ENCODE peak calls at places on chromosomes 3 and 15, in four cellular contexts. S is K562, P is HepG2, T is GM12878. L is an unnamed sample.

GRCh38 chr15:101108791-101109190 is 143.1 kb downstream of the CHSY1 start:
- DNase-seq in S (no peak), P (no peak), T (no peak), L (no peak)

GRCh38 chr15:71152542-71152941 is 37.3 kb downstream of the THSD4 start:
- DNase-seq in T (no peak), P (no peak), S (no peak), L (no peak)

GRCh38 chr3:150179330-150179729 is 208.6 kb upstream of the PFN2 start:
- DNase-seq in T (no peak), S (no peak), P (no peak), L (no peak)

GRCh38 chr15:35852818-35853624 is 307.1 kb upstream of the DPH6 start:
- DNase-seq in P (no peak), T (no peak), S (no peak), L (no peak)

GRCh38 chr15:71008250-71008870 is 106.9 kb upstream of the THSD4 start:
- DNase-seq in T (no peak), P (no peak), S (no peak), L (no peak)

GRCh38 chr15:40238481-40238926 is 359 bp upstream of the PAK6 start:
- DNase-seq in T (no peak), P (no peak), S (no peak), L (no peak)

GRCh38 chr3:46468758-46469600 is 4.3 kb upstream of the LTF start:
- DNase-seq in P (no peak), T (no peak), S (no peak), L (no peak)

GRCh38 chr15:88878720-88879184 is 16.6 kb downstream of the HAPLN3 start:
- DNase-seq in T (no peak), S (peak), P (peak), L (peak)

GRCh38 chr3:14598143-14598569 is 53.4 kb upstream of the CCDC174 start:
- DNase-seq in P (no peak), T (no peak), S (peak), L (peak)

GRCh38 chr15:75508741-75509532 is 57.4 kb upstream of the SIN3A start:
- DNase-seq in S (peak), P (peak), T (no peak), L (peak)

GRCh38 chr15:88802991-88803240 is 320 bp upstream of the ACAN start:
- DNase-seq in S (no peak), T (no peak), P (no peak), L (no peak)

GRCh38 chr3:182308328-182308727 is 485.0 kb upstream of the ATP11B start:
- DNase-seq in T (no peak), P (no peak), S (no peak), L (no peak)

GRCh38 chr3:160001154-160001760 is 12.6 kb downstream of the IL12A start:
- DNase-seq in T (no peak), P (no peak), S (no peak), L (no peak)

GRCh38 chr3:57787867-57788623 is 31.9 kb downstream of the SLMAP start:
- DNase-seq in P (no peak), T (peak), S (peak), L (no peak)

GRCh38 chr15:64089553-64090280 is 3.9 kb downstream of the CIAO2A start:
- DNase-seq in T (peak), P (no peak), S (no peak), L (no peak)

GRCh38 chr3:10404377-10404776 is 83.5 kb upstream of the SEC13 start:
- DNase-seq in S (no peak), T (no peak), P (no peak), L (no peak)

GRCh38 chr15:25810631-25811077 is 52.5 kb downstream of the ATP10A start:
- DNase-seq in S (no peak), P (no peak), T (no peak), L (no peak)

GRCh38 chr3:74613566-74613965 is 893 bp downstream of the CNTN3 start:
- DNase-seq in P (no peak), T (no peak), S (no peak), L (no peak)

GRCh38 chr15:71447328-71448250 is 332.3 kb downstream of the THSD4 start:
- DNase-seq in S (no peak), P (no peak), T (no peak), L (no peak)

GRCh38 chr15:99076555-99077308 is 28.1 kb upstream of the SYNM start:
- DNase-seq in P (peak), T (peak), S (peak), L (peak)

GRCh38 chr15:91407237-91407889 is 307.3 kb downstream of the SV2B start:
- DNase-seq in S (no peak), T (no peak), P (no peak), L (no peak)

DNA sequence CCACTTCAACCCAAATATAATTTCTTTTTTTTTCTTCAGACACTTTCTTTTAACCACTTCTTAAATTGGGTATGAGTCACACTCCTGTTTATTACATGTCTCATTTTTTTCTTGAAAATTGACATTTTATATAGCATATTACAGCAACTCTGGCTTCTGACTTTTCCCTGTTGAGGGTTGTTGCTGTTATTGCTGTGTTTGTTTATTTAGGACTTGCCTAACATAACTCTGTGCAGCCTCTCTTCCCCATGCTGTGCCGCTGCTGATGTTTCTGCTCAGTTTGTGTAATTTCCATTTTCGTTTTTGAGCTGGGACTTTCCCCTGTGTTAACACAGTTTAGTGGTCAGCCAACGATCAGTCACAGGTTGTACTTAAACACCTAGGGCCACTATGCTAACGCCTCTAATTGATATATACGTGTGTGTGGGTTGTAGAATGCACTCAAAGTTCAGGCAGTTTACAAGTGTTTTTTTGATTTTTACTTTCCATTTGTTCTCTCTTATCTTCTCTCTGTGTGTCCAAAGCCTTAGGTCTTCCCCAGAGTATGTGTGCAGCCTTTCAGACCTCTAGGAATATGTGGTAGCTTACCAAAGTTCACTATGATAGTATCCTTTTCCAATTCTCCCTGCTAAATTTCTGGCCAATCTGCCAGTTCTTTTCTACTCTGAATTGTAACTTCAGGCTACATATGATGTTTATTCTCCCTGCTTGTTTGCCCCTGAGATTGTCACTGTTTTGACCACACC is 337.2 kb downstream of the ZBTB20 start:
- DNase-seq in S (no peak), T (peak), P (peak), L (peak)
- TF ChIP-seq BHLHE40 in S (no peak), T (no peak), P (no peak), L (no peak)

DNA sequence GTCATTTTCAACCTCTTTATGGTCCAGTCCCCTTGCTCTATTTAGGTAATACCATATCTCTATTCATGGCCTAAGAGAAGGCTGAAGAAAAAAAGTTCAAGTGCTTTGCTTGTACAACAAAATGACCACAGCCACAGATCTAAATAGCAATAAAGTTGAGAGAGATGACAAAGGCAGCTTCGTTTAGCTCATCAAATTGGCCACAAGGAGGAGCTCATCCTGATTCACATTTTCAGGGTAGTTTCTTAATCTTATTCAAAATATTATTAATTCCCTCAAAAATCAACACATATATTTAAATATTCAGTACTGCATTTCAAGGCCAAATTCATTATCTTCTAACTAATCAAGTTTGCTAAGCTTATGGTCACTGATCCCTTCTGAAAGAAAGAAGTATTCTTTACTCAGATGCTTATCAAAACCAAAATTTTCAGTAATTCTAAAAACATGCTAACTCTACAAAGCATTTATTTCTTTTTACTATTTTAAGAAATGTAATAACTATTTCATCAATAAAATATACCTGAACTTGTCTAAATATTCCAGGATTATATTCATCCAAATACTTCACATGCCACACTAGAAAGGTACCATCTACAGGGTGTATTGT is 85.5 kb downstream of the DMXL2 start:
- DNase-seq in P (peak), T (no peak), S (peak), L (peak)
- TF ChIP-seq FOXK2 in P (no peak), T (no peak), S (no peak), L (no peak)

DNA sequence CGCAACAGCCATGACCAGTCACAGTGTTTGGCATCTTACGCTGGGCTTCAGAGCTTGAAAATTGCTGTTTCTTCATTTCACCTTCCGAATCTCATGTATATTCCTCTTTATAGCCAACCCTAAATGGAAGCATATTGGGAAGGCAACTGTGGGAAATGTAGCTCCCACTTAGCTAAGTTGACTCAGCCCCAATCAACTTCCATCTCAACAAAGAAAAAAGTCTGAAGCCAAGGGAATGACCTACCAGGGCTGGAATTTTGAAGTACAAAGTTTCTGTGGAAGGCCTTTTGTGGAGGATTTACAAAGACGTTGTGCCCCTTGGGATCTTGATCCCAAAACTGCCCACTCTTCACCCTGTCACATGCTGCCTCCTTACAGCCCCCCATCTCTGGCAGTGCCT is 85.2 kb upstream of the OXTR start:
- DNase-seq in T (no peak), S (no peak), P (no peak), L (no peak)
- TF ChIP-seq BHLHE40 in T (no peak), S (no peak), P (no peak), L (no peak)

GRCh38 chr3:66484106-66484857 is 16.5 kb downstream of the LRIG1 start:
- DNase-seq in S (no peak), P (no peak), T (no peak), L (no peak)
- TF ChIP-seq FOXK2 in S (no peak), P (no peak), T (no peak), L (no peak)

DNA sequence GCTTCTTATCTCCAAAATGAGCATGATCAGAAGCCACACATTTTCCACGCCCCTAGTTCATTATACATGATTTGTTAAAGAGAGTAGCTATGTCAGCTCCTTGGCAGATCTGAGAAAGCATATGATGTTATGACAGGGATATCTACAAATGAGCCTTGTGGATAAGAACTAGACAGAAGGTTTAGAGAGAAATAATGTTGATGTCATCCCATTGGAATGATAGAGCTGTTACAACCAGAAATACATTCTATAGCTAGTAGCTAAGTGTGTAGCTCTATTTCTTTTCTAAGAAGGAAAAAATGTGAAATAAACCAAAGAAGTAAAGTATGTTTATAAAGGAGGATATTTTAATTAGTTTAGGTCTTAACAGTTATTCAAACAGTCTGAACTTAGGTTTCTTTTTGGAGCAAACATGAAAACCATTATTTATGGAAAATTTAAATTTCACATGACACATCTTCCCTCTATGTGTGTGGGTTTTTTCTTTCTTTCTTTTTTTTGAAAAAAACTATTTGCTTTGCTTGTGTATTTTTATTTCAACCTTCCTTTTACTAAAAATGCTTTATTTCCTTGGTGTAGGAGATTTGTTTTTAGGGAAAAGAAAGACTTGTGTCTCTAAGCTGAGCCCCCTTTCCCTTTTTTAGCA is 167.7 kb downstream of the GHSR start:
- DNase-seq in S (no peak), T (no peak), P (no peak), L (no peak)
- TF ChIP-seq BHLHE40 in S (no peak), T (no peak), P (no peak), L (no peak)

L was measured in HEK293T.